ENCODE peak calls at places on chromosome 1, in five cellular contexts. T, O, W, X and U are unnamed samples.
A peak's percentile ranks its signal among the peaks of the same experiment; 100 is the strongest.

GRCh38 chr1:192788184-192788583 is 20.7 kb upstream of the RGS2 start:
- DNase-seq in T (peak; percentile 14), X (peak; percentile 37), W (peak; percentile 82), O (no peak), U (peak; percentile 77)

GRCh38 chr1:181117648-181118449 is 29.3 kb downstream of the IER5 start:
- DNase-seq in W (peak; percentile 56), T (no peak), O (no peak), X (peak; percentile 90), U (no peak)

GRCh38 chr1:230548997-230549396 is 93.3 kb upstream of the COG2 start:
- DNase-seq in X (no peak), O (no peak), T (no peak), W (no peak), U (no peak)

GRCh38 chr1:185393821-185394220 is 76.8 kb upstream of the IVNS1ABP start:
- DNase-seq in X (peak; percentile 17), O (no peak), T (no peak), W (no peak), U (no peak)

GRCh38 chr1:174968750-174969244 is 30.9 kb upstream of the CACYBP start:
- DNase-seq in W (peak; percentile 65), X (peak; percentile 92), T (peak; percentile 55), O (no peak), U (no peak)

GRCh38 chr1:35073265-35073811 is 5.8 kb upstream of the ZMYM1 start:
- DNase-seq in W (no peak), O (no peak), T (no peak), X (no peak), U (no peak)

GRCh38 chr1:202235003-202235660 is 41.5 kb downstream of the LGR6 start:
- DNase-seq in X (no peak), O (no peak), T (no peak), W (no peak), U (no peak)

GRCh38 chr1:33515607-33516006 is 43.2 kb downstream of the ZSCAN20 start:
- DNase-seq in O (no peak), X (no peak), T (no peak), W (no peak), U (no peak)